ENCODE peak calls at places on chromosomes 3 and 15, in nine cellular contexts. B, F, E, I, X, O, R, L and G are unnamed samples.

GRCh38 chr3:156388469-156389150 is 166.3 kb downstream of the SSR3 start:
- DNase-seq in B (no peak), F (no peak), E (no peak), I (peak; percentile 84), X (no peak), O (no peak), R (no peak), L (no peak), G (no peak)

GRCh38 chr15:73631915-73632669 is 1.1 kb downstream of the NPTN start:
- DNase-seq in B (no peak), F (peak; percentile 38), E (no peak), I (peak; percentile 59), X (peak; percentile 26), O (no peak), R (peak; percentile 26), L (no peak), G (no peak)

GRCh38 chr3:9088431-9089353 is 125.4 kb upstream of the RAD18 start:
- DNase-seq in B (peak; percentile 75), F (peak; percentile 49), E (no peak), I (no peak), X (no peak), O (no peak), R (no peak), L (no peak), G (no peak)

GRCh38 chr3:61877359-61877770 is 316.0 kb downstream of the PTPRG start:
- DNase-seq in B (no peak), F (no peak), E (no peak), I (no peak), X (no peak), O (peak; percentile 17), R (no peak), L (no peak), G (no peak)

GRCh38 chr3:39387411-39387975 is 4.3 kb downstream of the SLC25A38 start:
- DNase-seq in B (no peak), F (no peak), E (no peak), I (no peak), X (no peak), O (no peak), R (no peak), L (no peak), G (no peak)

GRCh38 chr3:14902719-14903118 is 44.7 kb upstream of the NR2C2 start:
- DNase-seq in B (peak; percentile 49), F (peak; percentile 41), E (no peak), I (no peak), X (no peak), O (no peak), R (no peak), L (peak; percentile 62), G (peak; percentile 93)

GRCh38 chr3:99863002-99863401 is 45.3 kb downstream of the CMSS1 start:
- DNase-seq in B (no peak), F (no peak), E (no peak), I (no peak), X (no peak), O (no peak), R (no peak), L (no peak), G (no peak)

GRCh38 chr3:42032693-42033349 is 58.3 kb upstream of the TRAK1 start:
- DNase-seq in B (peak; percentile 45), F (peak; percentile 94), E (no peak), I (peak; percentile 98), X (no peak), O (no peak), R (peak; percentile 29), L (peak; percentile 78), G (peak; percentile 91)

DNA sequence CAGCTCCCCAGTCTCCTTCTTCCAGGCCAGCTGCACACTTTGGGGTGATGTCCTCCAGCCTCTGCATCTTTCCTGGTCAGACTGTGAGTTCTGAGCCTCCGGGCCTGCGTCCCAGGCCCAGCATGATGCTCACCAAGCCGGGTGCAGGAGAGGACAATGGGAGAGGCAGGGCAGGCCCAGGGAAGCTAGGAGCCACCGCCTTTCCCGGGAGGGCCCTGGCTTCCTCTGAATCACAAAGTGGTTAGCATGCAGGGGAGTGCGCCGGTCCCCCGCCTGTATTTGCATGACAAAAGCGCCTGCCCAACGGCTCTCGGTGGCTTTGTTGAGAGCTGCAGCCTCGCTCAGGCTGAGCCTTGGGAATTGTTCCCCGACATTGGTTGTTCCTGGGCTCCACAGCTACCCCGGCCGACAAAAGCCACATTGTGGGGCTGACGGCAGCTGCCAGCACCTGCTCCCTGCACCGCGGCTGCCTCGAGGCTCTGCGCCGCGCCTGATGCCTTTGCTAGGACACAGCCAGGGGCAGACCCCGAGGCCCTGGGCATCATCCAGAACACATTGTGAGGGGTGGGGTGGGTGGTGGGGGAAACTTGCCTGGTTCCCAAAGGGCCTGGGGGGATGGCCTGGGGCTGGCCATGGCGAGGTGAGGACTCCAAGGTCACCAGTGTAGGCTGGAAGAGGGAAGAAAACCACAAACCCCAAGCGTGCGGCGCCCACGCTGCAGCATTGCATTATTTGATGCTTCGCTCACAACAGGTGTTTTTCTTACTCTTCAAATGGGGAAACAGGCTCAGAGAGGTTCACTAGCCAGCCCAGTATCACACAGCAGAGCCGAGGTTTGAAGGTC is 20.0 kb upstream of the KLF13 start:
- DNase-seq in B (peak; percentile 74), F (no peak), E (no peak), I (no peak), X (no peak), O (no peak), R (no peak), L (peak; percentile 51), G (peak; percentile 90)
- H3K4me1 ChIP-seq in B (peaks cover 34% of the 10 kb centered on the region), F (no peaks in the 10 kb centered on the region), E (no peaks in the 10 kb centered on the region), I (no peaks in the 10 kb centered on the region), X (peaks cover 3% of the 10 kb centered on the region), O (peaks cover 28% of the 10 kb centered on the region), R (peaks cover 14% of the 10 kb centered on the region), L (no peaks in the 10 kb centered on the region), G (peaks cover 33% of the 10 kb centered on the region)

GRCh38 chr3:139388077-139388476 is 1.4 kb downstream of the COPB2 start:
- DNase-seq in B (no peak), F (no peak), E (no peak), I (no peak), X (no peak), O (no peak), R (no peak), L (no peak), G (no peak)

GRCh38 chr3:139388961-139389551 is 391 bp downstream of the COPB2 start:
- DNase-seq in B (peak; percentile 26), F (no peak), E (no peak), I (no peak), X (no peak), O (no peak), R (no peak), L (no peak), G (no peak)

GRCh38 chr3:139394116-139394515 is 4.7 kb upstream of the COPB2 start:
- DNase-seq in B (no peak), F (no peak), E (no peak), I (peak; percentile 4), X (no peak), O (no peak), R (no peak), L (no peak), G (no peak)

DNA sequence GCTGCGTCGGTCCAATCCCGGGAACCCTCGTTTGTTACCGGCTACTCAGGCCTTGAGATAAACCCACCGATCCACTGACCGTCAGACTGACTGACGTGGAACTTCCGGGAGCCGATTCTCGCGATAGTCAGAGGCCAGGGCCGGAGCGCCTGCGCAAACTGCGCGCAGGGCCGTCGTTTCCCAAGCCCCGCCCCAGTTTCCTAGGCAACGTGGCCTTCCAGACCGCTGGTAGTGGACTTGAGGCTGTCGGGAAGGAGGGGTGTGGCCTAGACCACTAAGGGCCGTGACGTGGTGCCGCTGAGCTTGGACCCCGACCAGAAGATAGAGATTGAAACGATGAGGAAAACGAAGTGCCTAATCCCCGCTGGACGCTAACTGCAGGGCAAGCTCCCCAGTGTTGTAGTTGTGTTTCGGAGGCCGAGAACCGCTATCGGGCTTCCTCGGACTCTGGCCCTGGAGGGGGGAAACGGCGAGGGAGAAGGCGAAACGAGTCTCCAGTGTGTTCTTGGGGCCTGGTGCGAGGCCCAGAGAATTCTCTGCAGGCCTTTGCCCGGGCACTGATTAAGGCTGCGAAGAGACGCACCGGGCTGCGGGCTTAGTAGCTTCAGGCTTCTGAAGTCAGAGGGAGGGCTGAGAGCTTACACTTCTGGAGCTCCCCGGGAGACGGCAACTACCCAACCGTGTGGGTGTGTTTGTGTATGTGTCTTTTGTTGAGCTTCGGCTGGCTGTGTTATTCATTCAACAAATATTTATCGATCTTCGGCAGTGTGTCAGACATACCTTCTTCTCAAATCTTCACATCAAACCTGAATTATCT is at the start of gene COPB2:
- DNase-seq in B (peak; percentile 100), F (peak; percentile 99), E (peak; percentile 100), I (peak; percentile 99), X (peak; percentile 97), O (peak; percentile 93), R (peak; percentile 97), L (peak; percentile 100), G (peak; percentile 100)
- TF ChIP-seq POLR2A in B (no peak), F (peak; percentile 91), E (peak; percentile 65), I (peak; percentile 92), X (peak; percentile 93), O (peak; percentile 93), R (peak; percentile 43), L (peak; percentile 81), G (peak; percentile 53)

GRCh38 chr3:71131893-71132314 is 451.6 kb downstream of the FOXP1 start:
- DNase-seq in B (no peak), F (no peak), E (no peak), I (no peak), X (no peak), O (no peak), R (no peak), L (no peak), G (no peak)

GRCh38 chr3:71128951-71129350 is 454.6 kb downstream of the FOXP1 start:
- DNase-seq in B (no peak), F (no peak), E (no peak), I (no peak), X (no peak), O (no peak), R (no peak), L (no peak), G (no peak)

GRCh38 chr3:71129611-71130515 is 453.7 kb downstream of the FOXP1 start:
- DNase-seq in B (no peak), F (no peak), E (no peak), I (peak; percentile 60), X (no peak), O (no peak), R (peak; percentile 47), L (no peak), G (no peak)

GRCh38 chr3:71131385-71131871 is 452.1 kb downstream of the FOXP1 start:
- DNase-seq in B (no peak), F (no peak), E (no peak), I (no peak), X (no peak), O (no peak), R (no peak), L (no peak), G (no peak)

GRCh38 chr3:71130516-71131384 is 452.8 kb downstream of the FOXP1 start:
- DNase-seq in B (peak; percentile 71), F (peak; percentile 53), E (no peak), I (peak; percentile 83), X (no peak), O (no peak), R (peak; percentile 59), L (peak; percentile 94), G (peak; percentile 94)
- H3K4me1 ChIP-seq in B (peaks cover 48% of the 10 kb centered on the region), F (peaks cover 6% of the 10 kb centered on the region), E (no peaks in the 10 kb centered on the region), I (peaks cover 11% of the 10 kb centered on the region), X (peaks cover 27% of the 10 kb centered on the region), O (peaks cover 4% of the 10 kb centered on the region), R (peaks cover 63% of the 10 kb centered on the region), L (peaks cover 29% of the 10 kb centered on the region), G (peaks cover 71% of the 10 kb centered on the region)

DNA sequence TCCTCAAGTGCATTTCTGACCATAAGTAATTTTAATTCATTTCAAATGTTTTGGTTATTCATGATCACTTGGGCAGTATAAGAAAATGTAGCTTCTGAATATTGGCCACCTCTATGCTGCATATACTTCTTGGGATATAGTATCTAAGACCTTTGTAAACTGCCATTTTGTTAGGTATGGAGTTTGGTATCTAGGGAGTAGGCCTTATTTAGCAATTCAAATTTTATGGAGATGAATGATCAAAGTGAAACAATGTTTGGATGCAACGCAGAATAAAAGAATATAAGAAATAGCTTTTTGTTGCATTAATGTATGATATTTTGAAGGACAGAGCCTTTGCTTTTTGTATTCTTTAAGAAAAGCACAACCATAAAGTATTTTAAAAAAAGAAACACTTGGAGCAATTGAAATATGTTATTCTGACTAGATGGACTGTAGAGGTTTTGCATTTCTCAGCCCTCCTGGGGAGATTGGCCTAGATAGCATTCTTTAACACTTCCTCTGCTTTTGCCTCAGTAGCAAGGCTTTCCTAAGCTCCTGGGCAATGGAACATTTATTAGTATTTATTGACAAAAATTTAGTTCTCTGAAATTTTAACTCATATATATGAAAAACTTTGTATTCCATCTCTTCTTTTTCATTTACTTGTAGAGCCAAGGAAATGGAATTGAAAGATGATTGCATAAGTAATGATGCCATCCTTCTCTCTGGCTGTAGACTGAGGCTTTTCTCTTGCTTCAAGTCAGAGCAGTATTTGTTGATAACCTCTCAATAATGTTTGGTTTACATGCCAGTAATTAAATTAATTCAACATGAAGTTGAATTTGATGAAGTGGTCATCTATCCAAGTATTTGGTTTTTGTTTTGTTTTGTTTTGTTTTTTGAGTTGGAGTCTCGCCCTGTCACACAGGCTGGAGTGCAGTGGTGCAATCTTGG is 61.8 kb upstream of the UTS2B start:
- DNase-seq in B (no peak), F (no peak), E (no peak), I (no peak), X (no peak), O (no peak), R (no peak), L (no peak), G (no peak)
- TF ChIP-seq POLR2A in B (no peak), F (no peak), E (no peak), I (no peak), X (no peak), O (no peak), R (no peak), L (no peak), G (no peak)